ENCODE peak calls at places on chromosomes 16 and 17, in six cellular contexts. One of them, this sample, is unnamed.
A peak's percentile ranks its signal among the peaks of the same experiment; 100 is the strongest.

GRCh38 chr16:28035866-28036393 is 27.6 kb downstream of the GSG1L start:
- DNase-seq in PC-3: no peak
- DNase-seq in stomach: no peak
- DNase-seq in spleen: no peak
- DNase-seq in CD8-positive, alpha-beta memory T cell: no peak
- DNase-seq in right atrium auricular region: no peak
- DNase-seq in this sample: no peak

GRCh38 chr17:18184143-18185007 is 747 bp downstream of the ALKBH5 start:
- DNase-seq in CD8-positive, alpha-beta memory T cell: peak; percentile 75
- DNase-seq in spleen: peak; percentile 92
- DNase-seq in PC-3: peak; percentile 20
- DNase-seq in right atrium auricular region: peak; percentile 75
- DNase-seq in stomach: peak; percentile 56
- DNase-seq in this sample: peak; percentile 79

GRCh38 chr16:17125671-17126070 is 345.1 kb downstream of the XYLT1 start:
- DNase-seq in CD8-positive, alpha-beta memory T cell: no peak
- DNase-seq in PC-3: no peak
- DNase-seq in spleen: no peak
- DNase-seq in stomach: no peak
- DNase-seq in right atrium auricular region: no peak
- DNase-seq in this sample: no peak

GRCh38 chr16:87169509-87169985 is 147.6 kb downstream of the C16orf95 start:
- DNase-seq in CD8-positive, alpha-beta memory T cell: no peak
- DNase-seq in right atrium auricular region: no peak
- DNase-seq in PC-3: no peak
- DNase-seq in spleen: no peak
- DNase-seq in stomach: no peak
- DNase-seq in this sample: no peak

GRCh38 chr17:42748202-42748905 is 3.5 kb upstream of the EZH1 start:
- DNase-seq in CD8-positive, alpha-beta memory T cell: no peak
- DNase-seq in PC-3: no peak
- DNase-seq in right atrium auricular region: no peak
- DNase-seq in spleen: peak; percentile 14
- DNase-seq in stomach: no peak
- DNase-seq in this sample: no peak

GRCh38 chr17:50174444-50174843 is 8.6 kb downstream of the SGCA start:
- DNase-seq in stomach: no peak
- DNase-seq in spleen: no peak
- DNase-seq in PC-3: no peak
- DNase-seq in right atrium auricular region: no peak
- DNase-seq in CD8-positive, alpha-beta memory T cell: no peak
- DNase-seq in this sample: no peak

GRCh38 chr16:56645311-56645710 is 6.4 kb upstream of the MT1B start:
- DNase-seq in CD8-positive, alpha-beta memory T cell: no peak
- DNase-seq in right atrium auricular region: no peak
- DNase-seq in PC-3: no peak
- DNase-seq in stomach: no peak
- DNase-seq in spleen: no peak
- DNase-seq in this sample: no peak

GRCh38 chr17:57766307-57766943 is 21.3 kb upstream of the CCDC182 start:
- DNase-seq in PC-3: peak; percentile 89
- DNase-seq in stomach: no peak
- DNase-seq in spleen: no peak
- DNase-seq in CD8-positive, alpha-beta memory T cell: no peak
- DNase-seq in right atrium auricular region: no peak
- DNase-seq in this sample: no peak

GRCh38 chr16:71409038-71409775 is 32.6 kb downstream of the TLE7 start:
- DNase-seq in spleen: no peak
- DNase-seq in stomach: no peak
- DNase-seq in CD8-positive, alpha-beta memory T cell: no peak
- DNase-seq in PC-3: no peak
- DNase-seq in right atrium auricular region: no peak
- DNase-seq in this sample: no peak

GRCh38 chr17:17933775-17934174 is 38.4 kb downstream of the TOM1L2 start:
- DNase-seq in CD8-positive, alpha-beta memory T cell: no peak
- DNase-seq in PC-3: peak; percentile 36
- DNase-seq in right atrium auricular region: no peak
- DNase-seq in spleen: no peak
- DNase-seq in stomach: no peak
- DNase-seq in this sample: no peak

GRCh38 chr16:14244344-14245010 is 173.4 kb downstream of the MRTFB start:
- DNase-seq in stomach: no peak
- DNase-seq in CD8-positive, alpha-beta memory T cell: no peak
- DNase-seq in right atrium auricular region: no peak
- DNase-seq in spleen: no peak
- DNase-seq in PC-3: no peak
- DNase-seq in this sample: no peak

GRCh38 chr16:4322121-4323035 is 6.5 kb downstream of the GLIS2 start:
- DNase-seq in PC-3: no peak
- DNase-seq in spleen: no peak
- DNase-seq in CD8-positive, alpha-beta memory T cell: no peak
- DNase-seq in right atrium auricular region: no peak
- DNase-seq in stomach: no peak
- DNase-seq in this sample: no peak

GRCh38 chr17:6352016-6352415 is 82.9 kb downstream of the AIPL1 start:
- DNase-seq in PC-3: no peak
- DNase-seq in CD8-positive, alpha-beta memory T cell: no peak
- DNase-seq in stomach: no peak
- DNase-seq in spleen: no peak
- DNase-seq in right atrium auricular region: no peak
- DNase-seq in this sample: no peak

GRCh38 chr17:65730711-65731169 is 169.3 kb upstream of the AXIN2 start:
- DNase-seq in CD8-positive, alpha-beta memory T cell: no peak
- DNase-seq in right atrium auricular region: no peak
- DNase-seq in spleen: no peak
- DNase-seq in stomach: no peak
- DNase-seq in PC-3: no peak
- DNase-seq in this sample: no peak

GRCh38 chr16:89322381-89323119 is 105.0 kb downstream of the ZNF778 start:
- DNase-seq in right atrium auricular region: no peak
- DNase-seq in stomach: no peak
- DNase-seq in spleen: peak; percentile 76
- DNase-seq in CD8-positive, alpha-beta memory T cell: no peak
- DNase-seq in PC-3: peak; percentile 68
- DNase-seq in this sample: no peak

GRCh38 chr17:74094651-74095050 is 108.8 kb upstream of the RPL38 start:
- DNase-seq in stomach: no peak
- DNase-seq in CD8-positive, alpha-beta memory T cell: no peak
- DNase-seq in spleen: no peak
- DNase-seq in right atrium auricular region: no peak
- DNase-seq in PC-3: no peak
- DNase-seq in this sample: no peak

GRCh38 chr16:50371936-50372595 is 3.3 kb upstream of the BRD7 start:
- DNase-seq in PC-3: no peak
- DNase-seq in CD8-positive, alpha-beta memory T cell: no peak
- DNase-seq in spleen: no peak
- DNase-seq in right atrium auricular region: no peak
- DNase-seq in stomach: no peak
- DNase-seq in this sample: no peak

GRCh38 chr17:7336240-7337175 is at the start of gene ACAP1:
- DNase-seq in PC-3: no peak
- DNase-seq in stomach: peak; percentile 53
- DNase-seq in CD8-positive, alpha-beta memory T cell: peak; percentile 78
- DNase-seq in right atrium auricular region: no peak
- DNase-seq in spleen: peak; percentile 97
- DNase-seq in this sample: peak; percentile 93

GRCh38 chr17:48547839-48548686 is 3.2 kb upstream of the HOXB2 start:
- DNase-seq in right atrium auricular region: peak; percentile 73
- DNase-seq in stomach: no peak
- DNase-seq in spleen: no peak
- DNase-seq in CD8-positive, alpha-beta memory T cell: peak; percentile 52
- DNase-seq in PC-3: no peak
- DNase-seq in this sample: peak; percentile 42

GRCh38 chr16:31436221-31437045 is 6.2 kb downstream of the ZNF843 start:
- DNase-seq in right atrium auricular region: no peak
- DNase-seq in stomach: no peak
- DNase-seq in CD8-positive, alpha-beta memory T cell: no peak
- DNase-seq in PC-3: no peak
- DNase-seq in spleen: no peak
- DNase-seq in this sample: no peak

GRCh38 chr17:75096082-75096625 is 8.4 kb downstream of the SLC16A5 start:
- DNase-seq in stomach: peak; percentile 92
- DNase-seq in PC-3: peak; percentile 99
- DNase-seq in right atrium auricular region: peak; percentile 78
- DNase-seq in CD8-positive, alpha-beta memory T cell: no peak
- DNase-seq in spleen: peak; percentile 90
- DNase-seq in this sample: no peak

GRCh38 chr16:74309789-74310781 is 13.5 kb downstream of the PSMD7 start:
- DNase-seq in PC-3: peak; percentile 55
- DNase-seq in stomach: no peak
- DNase-seq in CD8-positive, alpha-beta memory T cell: peak; percentile 24
- DNase-seq in right atrium auricular region: no peak
- DNase-seq in spleen: no peak
- DNase-seq in this sample: peak; percentile 52

GRCh38 chr17:71085238-71086033 is 916.1 kb downstream of the KCNJ2 start:
- DNase-seq in CD8-positive, alpha-beta memory T cell: no peak
- DNase-seq in stomach: peak; percentile 27
- DNase-seq in right atrium auricular region: no peak
- DNase-seq in PC-3: peak; percentile 46
- DNase-seq in spleen: no peak
- DNase-seq in this sample: no peak

GRCh38 chr17:2990396-2990795 is 73.0 kb downstream of the OR1D5 start:
- DNase-seq in stomach: peak; percentile 22
- DNase-seq in PC-3: no peak
- DNase-seq in right atrium auricular region: peak; percentile 55
- DNase-seq in CD8-positive, alpha-beta memory T cell: no peak
- DNase-seq in spleen: peak; percentile 45
- DNase-seq in this sample: no peak

GRCh38 chr17:5642752-5643151 is 58.4 kb upstream of the NLRP1 start:
- DNase-seq in right atrium auricular region: no peak
- DNase-seq in spleen: no peak
- DNase-seq in CD8-positive, alpha-beta memory T cell: no peak
- DNase-seq in PC-3: no peak
- DNase-seq in stomach: no peak
- DNase-seq in this sample: no peak

DNA sequence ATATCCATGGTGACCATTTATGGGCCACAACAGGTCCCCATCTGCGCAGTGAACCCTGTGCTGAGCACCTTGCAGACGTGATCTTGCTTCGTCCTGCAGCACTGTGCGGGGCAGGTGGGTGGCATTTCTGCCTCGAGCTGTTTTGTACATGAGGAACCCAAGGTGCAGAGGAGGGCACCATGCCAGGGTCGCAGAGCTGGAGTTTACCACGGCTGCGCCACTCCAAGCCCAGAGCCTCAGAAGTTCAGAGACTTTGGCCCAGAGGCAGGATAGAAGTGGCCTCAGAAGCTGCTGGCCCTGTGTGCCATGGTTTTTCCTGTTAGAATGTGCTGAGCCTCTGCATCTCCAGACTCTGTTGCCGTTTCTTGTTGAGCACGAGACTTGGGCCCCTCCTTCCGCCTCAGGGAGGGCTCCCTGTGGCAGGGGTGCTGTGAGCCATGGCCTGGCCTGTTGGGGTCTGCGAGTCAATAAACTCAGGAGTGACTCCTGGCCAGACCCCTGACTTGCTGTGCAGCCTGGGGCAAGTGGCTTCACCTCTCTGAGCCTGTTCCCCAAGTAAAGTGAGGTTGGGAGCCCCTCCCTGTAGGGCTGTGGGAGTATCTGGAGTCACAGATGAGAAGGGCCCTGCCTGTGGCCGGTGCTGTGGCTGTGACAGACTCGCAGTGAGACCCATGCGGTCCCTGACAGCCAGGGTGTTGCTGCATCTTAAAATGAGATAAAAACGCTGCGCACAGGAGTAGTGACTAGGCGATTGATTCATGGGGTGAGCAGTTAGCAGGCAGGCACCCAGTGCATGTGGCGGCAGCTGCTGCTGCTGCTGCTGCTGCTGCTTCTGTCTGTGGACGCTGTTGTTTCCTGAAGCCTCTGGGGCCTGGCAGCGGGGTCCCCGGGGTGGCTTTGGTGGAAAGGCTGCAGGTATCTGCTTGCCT is 11.8 kb downstream of the MAP2K3 start:
- DNase-seq in stomach: peak; percentile 73
- DNase-seq in CD8-positive, alpha-beta memory T cell: no peak
- DNase-seq in right atrium auricular region: no peak
- DNase-seq in PC-3: no peak
- DNase-seq in spleen: no peak
- DNase-seq in this sample: no peak
- H3K9me3 ChIP-seq in stomach: peaks cover 5% of the 10 kb centered on the region
- H3K9me3 ChIP-seq in CD8-positive, alpha-beta memory T cell: no peaks in the 10 kb centered on the region
- H3K9me3 ChIP-seq in right atrium auricular region: no peaks in the 10 kb centered on the region
- H3K9me3 ChIP-seq in PC-3: no peaks in the 10 kb centered on the region
- H3K9me3 ChIP-seq in spleen: no peaks in the 10 kb centered on the region
- H3K9me3 ChIP-seq in this sample: no peaks in the 10 kb centered on the region

GRCh38 chr17:22138861-22139469 is 446.6 kb downstream of the KCNJ18 start:
- DNase-seq in right atrium auricular region: no peak
- DNase-seq in stomach: no peak
- DNase-seq in spleen: no peak
- DNase-seq in PC-3: peak; percentile 23
- DNase-seq in CD8-positive, alpha-beta memory T cell: no peak
- DNase-seq in this sample: no peak
- H3K9me3 ChIP-seq in right atrium auricular region: no peaks in the 10 kb centered on the region
- H3K9me3 ChIP-seq in stomach: peaks cover 5% of the 10 kb centered on the region
- H3K9me3 ChIP-seq in spleen: peaks cover 4% of the 10 kb centered on the region
- H3K9me3 ChIP-seq in PC-3: peaks cover 51% of the 10 kb centered on the region
- H3K9me3 ChIP-seq in CD8-positive, alpha-beta memory T cell: no peaks in the 10 kb centered on the region
- H3K9me3 ChIP-seq in this sample: peaks cover 10% of the 10 kb centered on the region

DNA sequence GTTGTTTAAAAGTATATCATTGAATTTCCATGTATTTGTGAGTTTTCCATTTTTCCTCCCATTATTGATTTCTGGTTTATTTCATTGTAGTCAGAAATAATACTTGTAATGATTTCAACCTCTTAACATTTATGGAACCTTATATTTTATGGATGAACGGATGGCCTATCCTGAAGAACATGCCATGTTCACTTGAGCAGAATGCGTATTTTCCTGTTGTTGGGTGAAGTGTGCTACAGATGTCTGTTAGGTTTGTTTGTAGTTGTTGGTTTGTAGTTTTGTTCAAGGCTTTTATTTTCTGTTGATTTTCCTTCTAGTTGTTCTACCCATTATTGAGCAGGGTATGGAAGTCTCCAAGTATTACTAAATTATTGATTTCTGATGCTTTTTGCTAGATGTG is 107.2 kb upstream of the NACA2 start:
- DNase-seq in PC-3: no peak
- DNase-seq in stomach: no peak
- DNase-seq in CD8-positive, alpha-beta memory T cell: no peak
- DNase-seq in spleen: no peak
- DNase-seq in right atrium auricular region: no peak
- DNase-seq in this sample: no peak
- H3K9me3 ChIP-seq in PC-3: peaks cover 15% of the 10 kb centered on the region
- H3K9me3 ChIP-seq in stomach: peaks cover 54% of the 10 kb centered on the region
- H3K9me3 ChIP-seq in CD8-positive, alpha-beta memory T cell: peaks cover 18% of the 10 kb centered on the region
- H3K9me3 ChIP-seq in spleen: peaks cover 42% of the 10 kb centered on the region
- H3K9me3 ChIP-seq in right atrium auricular region: peaks cover 38% of the 10 kb centered on the region
- H3K9me3 ChIP-seq in this sample: peaks cover 41% of the 10 kb centered on the region

GRCh38 chr16:24573141-24573540 is 33.8 kb downstream of the RBBP6 start:
- DNase-seq in stomach: no peak
- DNase-seq in PC-3: no peak
- DNase-seq in spleen: no peak
- DNase-seq in right atrium auricular region: no peak
- DNase-seq in CD8-positive, alpha-beta memory T cell: no peak
- DNase-seq in this sample: no peak

GRCh38 chr16:24577167-24577566 is 37.8 kb downstream of the RBBP6 start:
- DNase-seq in right atrium auricular region: no peak
- DNase-seq in stomach: no peak
- DNase-seq in CD8-positive, alpha-beta memory T cell: no peak
- DNase-seq in PC-3: no peak
- DNase-seq in spleen: no peak
- DNase-seq in this sample: no peak

GRCh38 chr16:24568392-24568791 is 29.0 kb downstream of the RBBP6 start:
- DNase-seq in CD8-positive, alpha-beta memory T cell: no peak
- DNase-seq in right atrium auricular region: no peak
- DNase-seq in spleen: no peak
- DNase-seq in stomach: no peak
- DNase-seq in PC-3: peak; percentile 39
- DNase-seq in this sample: no peak

GRCh38 chr16:24572069-24572468 is 32.7 kb downstream of the RBBP6 start:
- DNase-seq in PC-3: no peak
- DNase-seq in CD8-positive, alpha-beta memory T cell: no peak
- DNase-seq in right atrium auricular region: no peak
- DNase-seq in stomach: no peak
- DNase-seq in spleen: no peak
- DNase-seq in this sample: no peak
- H3K9me3 ChIP-seq in PC-3: no peaks in the 10 kb centered on the region
- H3K9me3 ChIP-seq in CD8-positive, alpha-beta memory T cell: peaks cover 3% of the 10 kb centered on the region
- H3K9me3 ChIP-seq in right atrium auricular region: no peaks in the 10 kb centered on the region
- H3K9me3 ChIP-seq in stomach: no peaks in the 10 kb centered on the region
- H3K9me3 ChIP-seq in spleen: no peaks in the 10 kb centered on the region
- H3K9me3 ChIP-seq in this sample: no peaks in the 10 kb centered on the region

This sample was measured in CD4-positive, CD25-positive, alpha-beta regulatory T cell.